ENCODE peak calls at places on chromosomes 7 and 10, in six cellular contexts. R is fibroblast of the aortic adventitia, O is lower leg skin, W is upper lobe of left lung, E is choroid plexus epithelial cell, N is WTC11. K is an unnamed sample.

GRCh38 chr7:209846-210245 is 17.5 kb downstream of the FAM20C start:
- DNase-seq in R (no peak), W (peak; percentile 41), E (peak; percentile 69), O (no peak), N (no peak), K (no peak)

GRCh38 chr10:113096111-113097045 is 146.3 kb downstream of the TCF7L2 start:
- DNase-seq in R (peak; percentile 70), N (no peak), W (no peak), O (no peak), E (no peak), K (no peak)

GRCh38 chr7:151598045-151598444 is 78.3 kb upstream of the RHEB start:
- DNase-seq in O (peak; percentile 1), W (no peak), E (peak; percentile 95), N (no peak), R (peak; percentile 67), K (no peak)

GRCh38 chr7:151717415-151717814 is 159.5 kb downstream of the PRKAG2 start:
- DNase-seq in N (no peak), E (no peak), R (no peak), O (no peak), W (peak; percentile 68), K (no peak)

GRCh38 chr7:101740981-101741725 is 76.3 kb upstream of the CUX1 start:
- DNase-seq in R (no peak), O (no peak), N (no peak), E (peak; percentile 16), W (no peak), K (no peak)

GRCh38 chr10:67697646-67698245 is 1.8 kb upstream of the CTNNA3 start:
- DNase-seq in E (peak; percentile 82), R (peak; percentile 66), O (no peak), W (no peak), N (no peak), K (peak; percentile 10)

GRCh38 chr10:133274751-133275682 is 1.7 kb downstream of the ADAM8 start:
- DNase-seq in N (no peak), R (no peak), O (no peak), E (no peak), W (peak; percentile 75), K (no peak)

GRCh38 chr10:125591846-125592245 is 91.1 kb downstream of the TEX36 start:
- DNase-seq in N (no peak), W (no peak), O (no peak), E (no peak), R (no peak), K (no peak)

GRCh38 chr10:103479135-103479534 is at the start of gene CALHM3:
- DNase-seq in E (no peak), R (no peak), W (no peak), O (no peak), N (no peak), K (no peak)

GRCh38 chr10:103478671-103479070 is 369 bp downstream of the CALHM3 start:
- DNase-seq in N (no peak), R (no peak), W (no peak), O (no peak), E (no peak), K (no peak)

GRCh38 chr10:103475437-103475836 is 3.6 kb downstream of the CALHM3 start:
- DNase-seq in E (no peak), R (no peak), O (no peak), N (no peak), W (no peak), K (no peak)

GRCh38 chr10:103474077-103474476 is 5.0 kb downstream of the CALHM3 start:
- DNase-seq in N (no peak), W (no peak), E (no peak), R (no peak), O (no peak), K (no peak)

DNA sequence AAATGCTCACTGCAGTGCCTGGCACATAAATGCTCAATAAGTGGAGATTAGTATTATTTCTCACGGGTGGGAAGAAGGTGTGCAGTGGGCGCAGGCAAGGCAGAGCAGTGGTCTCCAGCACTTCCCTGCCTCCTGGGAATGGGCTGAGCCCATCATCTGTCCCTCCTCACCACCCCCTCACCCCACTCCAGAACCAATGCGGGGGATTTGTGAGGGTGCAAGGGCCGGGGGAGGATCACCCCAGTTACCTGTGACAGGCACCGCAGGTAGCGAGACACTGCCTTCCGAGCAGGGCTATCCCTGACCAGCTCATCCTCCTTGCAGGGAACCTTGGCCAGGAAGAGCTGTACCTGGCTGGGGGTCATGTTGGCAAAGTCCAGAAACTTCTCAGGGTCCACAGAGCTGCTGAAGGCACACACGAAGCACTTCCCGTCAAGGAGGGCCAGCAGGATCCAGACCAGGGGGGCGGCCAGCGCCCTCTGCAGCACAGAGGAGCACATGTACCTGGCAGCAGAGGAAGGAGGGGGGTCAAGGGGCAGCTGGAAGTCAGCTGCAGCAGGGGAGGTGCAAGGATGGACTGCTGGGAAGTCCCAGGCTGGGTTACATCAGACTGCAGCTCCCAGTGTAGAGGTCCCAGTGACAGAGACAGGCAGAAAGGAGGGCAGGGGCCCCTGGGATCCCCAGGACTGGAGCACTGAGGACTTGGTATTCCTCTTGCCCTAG is 2.8 kb downstream of the CALHM3 start:
- DNase-seq in W (no peak), N (peak; percentile 73), E (peak; percentile 28), O (no peak), R (no peak), K (no peak)
- TF ChIP-seq CTCF in W (no peak), N (peak; percentile 27), E (peak; percentile 44), O (no peak), R (no peak), K (no peak)

DNA sequence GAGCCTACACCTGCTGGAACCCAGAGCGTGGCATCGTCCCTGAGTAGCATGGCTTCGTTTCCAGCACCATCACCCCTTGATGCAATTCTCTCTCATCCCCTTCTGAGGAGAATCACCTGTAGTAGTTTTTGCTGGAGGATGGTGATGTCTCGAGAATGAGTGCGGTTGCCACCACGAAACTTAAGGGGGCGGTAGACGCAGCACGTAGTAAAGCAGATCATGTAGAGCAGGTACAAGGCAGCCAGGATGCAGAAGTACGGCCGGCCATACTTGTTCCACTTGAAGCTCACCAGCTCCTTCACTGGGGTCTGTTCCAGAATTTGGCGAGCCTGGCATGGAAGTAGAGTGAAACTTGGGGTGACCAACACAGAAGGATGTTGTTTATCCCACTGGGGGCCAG is 8.1 kb downstream of the TRPV5 start:
- DNase-seq in O (no peak), E (no peak), W (no peak), N (peak; percentile 70), R (no peak), K (no peak)
- TF ChIP-seq CTCF in O (no peak), E (no peak), W (no peak), N (peak; percentile 50), R (no peak), K (no peak)

GRCh38 chr7:99837649-99838361 is 10.0 kb downstream of the CYP3A43 start:
- DNase-seq in E (peak; percentile 27), R (peak; percentile 27), W (no peak), N (no peak), O (no peak), K (no peak)
- TF ChIP-seq CTCF in E (peak; percentile 12), R (no peak), W (peak; percentile 36), N (no peak), O (no peak), K (no peak)

GRCh38 chr10:100507357-100507732 is 12.3 kb downstream of the SEC31B start:
- DNase-seq in E (no peak), W (no peak), R (no peak), N (no peak), O (no peak), K (no peak)

GRCh38 chr10:100509241-100509640 is 10.4 kb downstream of the SEC31B start:
- DNase-seq in O (no peak), R (no peak), W (no peak), E (no peak), N (no peak), K (no peak)

GRCh38 chr10:100508691-100509150 is 10.9 kb downstream of the SEC31B start:
- DNase-seq in O (no peak), W (no peak), R (peak; percentile 70), E (peak; percentile 79), N (no peak), K (no peak)

GRCh38 chr10:100506596-100507356 is 12.9 kb downstream of the SEC31B start:
- DNase-seq in W (no peak), N (no peak), R (peak; percentile 49), E (no peak), O (no peak), K (no peak)

GRCh38 chr10:100510533-100511308 is 8.9 kb downstream of the SEC31B start:
- DNase-seq in E (no peak), W (peak; percentile 36), N (no peak), R (no peak), O (no peak), K (no peak)
- TF ChIP-seq CTCF in E (no peak), W (no peak), N (no peak), R (no peak), O (no peak), K (no peak)

DNA sequence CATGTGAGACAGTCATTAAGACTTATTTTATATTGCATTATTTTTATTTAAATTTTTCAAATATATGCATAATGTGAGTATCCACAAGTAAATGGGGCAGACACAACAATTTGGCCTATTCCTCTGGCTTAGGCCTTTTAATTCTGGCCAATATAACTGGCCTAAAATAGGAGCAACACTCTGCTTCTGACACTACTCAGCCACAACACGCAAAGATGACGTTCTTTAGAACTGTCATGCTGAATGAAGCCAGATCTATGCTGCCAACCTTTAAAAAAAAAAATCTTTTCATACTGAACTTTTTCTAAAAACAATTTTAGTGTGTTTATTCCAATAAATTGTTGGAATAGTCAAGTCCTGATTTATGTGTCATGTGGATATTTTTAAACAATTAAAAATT is 355.0 kb upstream of the BMPER start:
- DNase-seq in N (no peak), W (no peak), O (no peak), E (no peak), R (peak; percentile 24), K (no peak)
- TF ChIP-seq CTCF in N (no peak), W (no peak), O (no peak), E (no peak), R (no peak), K (no peak)

DNA sequence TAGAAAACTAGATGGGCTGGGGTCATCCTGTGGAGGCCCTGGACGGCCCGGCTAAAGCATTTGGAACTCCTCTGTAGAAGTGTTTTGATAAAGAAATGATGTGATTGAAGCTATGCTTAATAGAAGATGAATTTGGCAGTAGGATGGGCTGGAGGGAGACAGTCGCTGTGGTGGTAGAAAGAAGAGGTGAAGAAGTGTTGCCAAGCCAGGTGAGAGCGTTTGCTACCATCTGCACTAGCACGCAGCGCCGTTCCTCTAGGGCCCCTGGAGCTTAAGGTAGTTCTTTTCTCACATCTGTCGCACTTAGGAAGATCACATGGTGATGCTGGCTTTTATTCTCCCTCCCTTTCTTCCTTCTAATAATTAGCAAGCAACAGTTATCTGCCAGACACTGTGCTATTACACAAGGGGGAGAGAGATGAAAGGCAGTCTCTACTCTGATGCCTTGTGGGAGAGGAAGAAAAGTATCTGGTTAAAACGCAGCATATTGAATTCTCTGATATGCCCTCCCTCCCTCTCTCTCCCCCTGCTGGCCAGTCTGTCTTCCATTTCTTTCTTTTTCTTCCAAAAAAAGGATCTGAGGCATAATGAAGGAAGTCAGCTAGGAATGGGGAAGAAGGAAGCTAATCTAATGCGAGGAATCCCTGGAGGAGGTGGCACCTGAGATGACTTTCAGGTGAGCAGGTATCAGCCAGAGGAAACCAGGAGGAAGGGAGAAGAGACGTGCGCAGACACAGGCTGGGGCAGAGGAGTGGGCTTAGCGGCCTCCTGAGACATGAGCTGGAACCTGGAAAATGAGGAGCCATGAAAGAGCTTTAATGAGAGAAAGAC is 162.3 kb upstream of the KLF14 start:
- DNase-seq in W (no peak), R (no peak), E (peak; percentile 74), O (no peak), N (no peak), K (no peak)
- TF ChIP-seq CTCF in W (peak; percentile 43), R (peak; percentile 67), E (peak; percentile 74), O (no peak), N (no peak), K (no peak)